ENCODE peak calls at places on chromosome 21, in four cellular contexts. C, L, R and I are unnamed samples.

GRCh38 chr21:35203093-35204021 is 154.3 kb upstream of the RUNX1 start:
- DNase-seq in C (peak), L (no peak), R (no peak), I (peak)

GRCh38 chr21:29947119-29947518 is 7.3 kb upstream of the GRIK1 start:
- DNase-seq in C (no peak), L (no peak), R (no peak), I (no peak)

GRCh38 chr21:31594279-31594678 is 65.2 kb upstream of the SOD1 start:
- DNase-seq in C (no peak), L (no peak), R (no peak), I (no peak)

GRCh38 chr21:34988139-34988538 is 61.0 kb downstream of the RUNX1 start:
- DNase-seq in C (no peak), L (no peak), R (no peak), I (no peak)

GRCh38 chr21:26798856-26799751 is 46.1 kb downstream of the ADAMTS1 start:
- DNase-seq in C (no peak), L (no peak), R (no peak), I (peak)

GRCh38 chr21:34535886-34536285 is 23.9 kb upstream of the KCNE1 start:
- DNase-seq in C (no peak), L (no peak), R (no peak), I (no peak)

GRCh38 chr21:38151021-38151645 is 105.7 kb upstream of the KCNJ15 start:
- DNase-seq in C (no peak), L (no peak), R (no peak), I (no peak)

GRCh38 chr21:25573409-25574206 is 33.7 kb downstream of the MRPL39 start:
- DNase-seq in C (peak), L (peak), R (peak), I (peak)

GRCh38 chr21:15774590-15774989 is 44.8 kb downstream of the USP25 start:
- DNase-seq in C (no peak), L (no peak), R (no peak), I (peak)

GRCh38 chr21:37489553-37489952 is 123.0 kb downstream of the DYRK1A start:
- DNase-seq in C (no peak), L (no peak), R (no peak), I (no peak)

GRCh38 chr21:39144191-39144590 is 39.1 kb downstream of the PSMG1 start:
- DNase-seq in C (peak), L (no peak), R (no peak), I (no peak)

GRCh38 chr21:10463156-10463555 is 58.2 kb upstream of the TPTE start:
- DNase-seq in C (no peak), L (no peak), R (no peak), I (no peak)

GRCh38 chr21:31108969-31109368 is 70.7 kb upstream of the KRTAP19-8 start:
- DNase-seq in C (no peak), L (no peak), R (no peak), I (peak)

GRCh38 chr21:31900121-31900895 is 27.5 kb downstream of the HUNK start:
- DNase-seq in C (no peak), L (no peak), R (no peak), I (no peak)

GRCh38 chr21:38768385-38769071 is 37.2 kb upstream of the ETS2 start:
- DNase-seq in C (no peak), L (no peak), R (no peak), I (peak)

GRCh38 chr21:34886554-34887385 is 162.3 kb downstream of the RUNX1 start:
- DNase-seq in C (peak), L (no peak), R (no peak), I (no peak)

GRCh38 chr21:15134711-15135110 is 69.9 kb upstream of the NRIP1 start:
- DNase-seq in C (peak), L (no peak), R (no peak), I (no peak)

GRCh38 chr21:29443398-29444010 is 144.8 kb downstream of the BACH1 start:
- DNase-seq in C (no peak), L (no peak), R (no peak), I (no peak)

GRCh38 chr21:40177979-40178378 is 310.7 kb downstream of the PCP4 start:
- DNase-seq in C (no peak), L (no peak), R (no peak), I (no peak)

GRCh38 chr21:39033878-39034589 is 149.2 kb downstream of the PSMG1 start:
- DNase-seq in C (no peak), L (no peak), R (no peak), I (no peak)

GRCh38 chr21:29775462-29775861 is 164.3 kb downstream of the GRIK1 start:
- DNase-seq in C (no peak), L (no peak), R (no peak), I (no peak)

GRCh38 chr21:29449306-29449940 is 150.7 kb downstream of the BACH1 start:
- DNase-seq in C (no peak), L (no peak), R (no peak), I (no peak)

GRCh38 chr21:14876464-14876863 is 188.3 kb downstream of the NRIP1 start:
- DNase-seq in C (no peak), L (no peak), R (no peak), I (no peak)

GRCh38 chr21:45577806-45578801 is 35.9 kb upstream of the SLC19A1 start:
- DNase-seq in C (no peak), L (no peak), R (no peak), I (no peak)

GRCh38 chr21:39634507-39634906 is 21.8 kb downstream of the B3GALT5 start:
- DNase-seq in C (no peak), L (no peak), R (no peak), I (no peak)

GRCh38 chr21:34364921-34365320 is 1.1 kb downstream of the KCNE2 start:
- DNase-seq in C (no peak), L (no peak), R (no peak), I (no peak)

GRCh38 chr21:44927587-44928461 is 7.1 kb upstream of the ITGB2 start:
- DNase-seq in C (peak), L (peak), R (peak), I (peak)

GRCh38 chr21:16195476-16195875 is 465.7 kb downstream of the USP25 start:
- DNase-seq in C (no peak), L (no peak), R (no peak), I (peak)

GRCh38 chr21:42513151-42513984 is at the start of gene SLC37A1:
- DNase-seq in C (no peak), L (no peak), R (no peak), I (no peak)

GRCh38 chr21:38680401-38680800 is 125.3 kb upstream of the ETS2 start:
- DNase-seq in C (no peak), L (no peak), R (no peak), I (no peak)

GRCh38 chr21:42349420-42350075 is 1.2 kb downstream of the TFF2 start:
- DNase-seq in C (no peak), L (no peak), R (no peak), I (no peak)

GRCh38 chr21:45522381-45522780 is 19.9 kb downstream of the SLC19A1 start:
- DNase-seq in C (no peak), L (no peak), R (no peak), I (no peak)

GRCh38 chr21:37986751-37987399 is 70.6 kb upstream of the KCNJ6 start:
- DNase-seq in C (no peak), L (no peak), R (no peak), I (no peak)

GRCh38 chr21:34268493-34268892 is 95.3 kb upstream of the KCNE2 start:
- DNase-seq in C (no peak), L (no peak), R (no peak), I (no peak)

GRCh38 chr21:41816583-41817165 is 49.8 kb upstream of the RIPK4 start:
- DNase-seq in C (peak), L (peak), R (no peak), I (peak)

GRCh38 chr21:14251336-14251735 is 35.4 kb downstream of the RBM11 start:
- DNase-seq in C (no peak), L (no peak), R (no peak), I (no peak)

GRCh38 chr21:7917729-7918128 is 2603.7 kb upstream of the TPTE start:
- DNase-seq in C (no peak), L (no peak), R (no peak), I (peak)

GRCh38 chr21:41548781-41549180 is 40.8 kb upstream of the TMPRSS2 start:
- DNase-seq in C (no peak), L (no peak), R (no peak), I (no peak)

GRCh38 chr21:26844258-26845065 is 747 bp downstream of the ADAMTS1 start:
- DNase-seq in C (no peak), L (no peak), R (no peak), I (peak)

GRCh38 chr21:19340303-19340702 is 936.7 kb upstream of the TMPRSS15 start:
- DNase-seq in C (no peak), L (no peak), R (no peak), I (no peak)
- TF ChIP-seq ELK1 in C (no peak), L (no peak), R (no peak), I (no peak)

GRCh38 chr21:28215214-28215954 is 777.3 kb downstream of the LTN1 start:
- DNase-seq in C (no peak), L (no peak), R (no peak), I (peak)
- TF ChIP-seq ELK1 in C (no peak), L (no peak), R (no peak), I (no peak)

GRCh38 chr21:36400719-36401118 is 15.5 kb downstream of the CHAF1B start:
- DNase-seq in C (no peak), L (no peak), R (no peak), I (no peak)

GRCh38 chr21:36396971-36397370 is 11.8 kb downstream of the CHAF1B start:
- DNase-seq in C (peak), L (no peak), R (no peak), I (no peak)

GRCh38 chr21:36397606-36398005 is 12.4 kb downstream of the CHAF1B start:
- DNase-seq in C (no peak), L (no peak), R (no peak), I (no peak)

GRCh38 chr21:36395353-36396111 is 10.3 kb downstream of the CHAF1B start:
- DNase-seq in C (no peak), L (no peak), R (no peak), I (no peak)

GRCh38 chr21:36396314-36396713 is 11.1 kb downstream of the CHAF1B start:
- DNase-seq in C (no peak), L (no peak), R (no peak), I (no peak)
- TF ChIP-seq ELK1 in C (no peak), L (no peak), R (no peak), I (no peak)

GRCh38 chr21:46636550-46637289 is 1.2 kb downstream of the PRMT2 start:
- DNase-seq in C (peak), L (no peak), R (no peak), I (no peak)
- TF ChIP-seq ELK1 in C (no peak), L (no peak), R (no peak), I (no peak)

GRCh38 chr21:43703068-43703880 is 15.7 kb upstream of the PDXK start:
- DNase-seq in C (peak), L (no peak), R (no peak), I (peak)

GRCh38 chr21:43697758-43698643 is 20.9 kb upstream of the PDXK start:
- DNase-seq in C (no peak), L (no peak), R (no peak), I (peak)

GRCh38 chr21:43699933-43700599 is 18.9 kb upstream of the PDXK start:
- DNase-seq in C (no peak), L (no peak), R (no peak), I (no peak)

GRCh38 chr21:43701936-43702784 is 16.8 kb upstream of the PDXK start:
- DNase-seq in C (no peak), L (no peak), R (no peak), I (no peak)

GRCh38 chr21:43702785-43703067 is 16.2 kb upstream of the PDXK start:
- DNase-seq in C (no peak), L (no peak), R (no peak), I (no peak)
- TF ChIP-seq ELK1 in C (no peak), L (no peak), R (no peak), I (no peak)

DNA sequence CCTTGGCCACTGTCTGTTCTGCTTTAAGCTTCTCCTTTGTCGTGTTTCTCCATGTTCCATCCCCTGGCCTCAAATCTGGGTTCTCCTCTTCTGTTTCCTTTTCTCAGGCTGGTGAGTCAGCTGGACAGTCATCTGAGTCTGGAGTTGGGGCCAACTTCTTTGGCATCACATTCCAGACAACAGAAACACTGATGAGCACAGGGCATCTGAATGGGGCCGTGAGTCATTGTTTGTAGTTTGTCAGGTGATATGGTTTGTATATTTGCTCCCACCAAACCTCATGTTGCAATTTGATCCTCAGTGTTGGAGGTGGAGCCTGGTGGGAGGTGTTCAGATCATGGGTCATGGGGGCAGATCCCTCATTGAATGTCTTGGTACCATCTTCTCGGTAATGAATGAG is 14.3 kb upstream of the OLIG2 start:
- DNase-seq in C (no peak), L (peak), R (no peak), I (peak)
- TF ChIP-seq ELK1 in C (no peak), L (no peak), R (no peak), I (no peak)